ENCODE peak calls at places on chromosomes 12 and 14, in five cellular contexts. X, G, S, T and B are unnamed samples.

GRCh38 chr12:102571889-102572288 is 91.5 kb upstream of the IGF1 start:
- DNase-seq in X (no peak), G (no peak), S (no peak), T (no peak), B (no peak)

GRCh38 chr12:989751-990278 is 1.2 kb upstream of the ERC1 start:
- DNase-seq in X (no peak), G (no peak), S (no peak), T (no peak), B (no peak)

GRCh38 chr14:103594265-103594664 is 31.5 kb downstream of the COA8 start:
- DNase-seq in X (no peak), G (no peak), S (no peak), T (no peak), B (no peak)

GRCh38 chr12:101209319-101210302 is at the start of gene SLC5A8:
- DNase-seq in X (peak), G (no peak), S (no peak), T (no peak), B (no peak)

GRCh38 chr14:63224196-63224595 is 20.0 kb downstream of the RHOJ start:
- DNase-seq in X (no peak), G (no peak), S (no peak), T (no peak), B (no peak)

GRCh38 chr12:49665384-49665783 is 41.8 kb downstream of the FMNL3 start:
- DNase-seq in X (no peak), G (no peak), S (no peak), T (no peak), B (no peak)

GRCh38 chr12:29796823-29797263 is 13.1 kb upstream of the TMTC1 start:
- DNase-seq in X (no peak), G (no peak), S (no peak), T (no peak), B (no peak)

GRCh38 chr12:67517181-67517887 is 131.2 kb upstream of the DYRK2 start:
- DNase-seq in X (no peak), G (no peak), S (no peak), T (no peak), B (no peak)

GRCh38 chr12:91414147-91414546 is 231.5 kb upstream of the DCN start:
- DNase-seq in X (no peak), G (no peak), S (no peak), T (no peak), B (no peak)

GRCh38 chr14:104604461-104605449 is at the start of gene TMEM179:
- DNase-seq in X (peak), G (no peak), S (no peak), T (no peak), B (no peak)

GRCh38 chr14:102362084-102362483 is 606 bp downstream of the CINP start:
- DNase-seq in X (no peak), G (no peak), S (peak), T (peak), B (no peak)

GRCh38 chr12:49339464-49339861 is 2.5 kb upstream of the C1QL4 start:
- DNase-seq in X (no peak), G (no peak), S (no peak), T (no peak), B (no peak)

GRCh38 chr14:101025131-101025530 is 121.6 kb upstream of the RTL1 start:
- DNase-seq in X (peak), G (no peak), S (no peak), T (no peak), B (no peak)

GRCh38 chr12:24795699-24796385 is 153.1 kb downstream of the BCAT1 start:
- DNase-seq in X (no peak), G (no peak), S (no peak), T (no peak), B (no peak)

GRCh38 chr14:81303258-81303935 is 82.6 kb upstream of the GTF2A1 start:
- DNase-seq in X (peak), G (no peak), S (peak), T (no peak), B (peak)

GRCh38 chr14:69695664-69696527 is 71.0 kb upstream of the SRSF5 start:
- DNase-seq in X (no peak), G (no peak), S (no peak), T (no peak), B (no peak)